ENCODE peak calls at places on chromosomes 1 and 21, in nine cellular contexts. I is hypothalamus; E is H4; O is H7; R is H9; T is Daoy; P is AG08396; W is stimulated activated CD4-positive, alpha-beta T cell treated with anti-CD3 and anti-CD28 coated beads, Interleukin-1b, Interleukin-23, amount 100 ng/mL, for 4 hours; F is kidney glomerular epithelial cell. C is an unnamed sample.

GRCh38 chr1:76782777-76783176 is 84.5 kb upstream of the ST6GALNAC5 start:
- DNase-seq in I (no peak), E (no peak), O (no peak), R (no peak), T (no peak), P (no peak), W (no peak), F (no peak), C (no peak)

GRCh38 chr1:41882068-41882477 is 36.6 kb downstream of the HIVEP3 start:
- DNase-seq in I (no peak), E (no peak), O (no peak), R (no peak), T (no peak), P (no peak), W (no peak), F (no peak), C (no peak)

GRCh38 chr1:213399695-213400094 is 348.7 kb downstream of the RPS6KC1 start:
- DNase-seq in I (no peak), E (no peak), O (no peak), R (no peak), T (no peak), P (no peak), W (no peak), F (no peak), C (no peak)

GRCh38 chr1:32249831-32250525 is 1.1 kb upstream of the LCK start:
- DNase-seq in I (no peak), E (no peak), O (peak), R (no peak), T (peak), P (no peak), W (peak), F (peak), C (no peak)

GRCh38 chr1:24872446-24872845 is 57.6 kb downstream of the RUNX3 start:
- DNase-seq in I (no peak), E (no peak), O (no peak), R (no peak), T (no peak), P (no peak), W (no peak), F (no peak), C (no peak)

GRCh38 chr1:183676515-183677189 is 23.5 kb upstream of the APOBEC4 start:
- DNase-seq in I (no peak), E (no peak), O (no peak), R (no peak), T (peak), P (peak), W (no peak), F (no peak), C (no peak)

GRCh38 chr1:113912594-113913311 is 7.6 kb downstream of the DCLRE1B start:
- DNase-seq in I (no peak), E (no peak), O (no peak), R (no peak), T (peak), P (peak), W (no peak), F (peak), C (no peak)

GRCh38 chr21:36320421-36321324 is 676 bp downstream of the MORC3 start:
- DNase-seq in I (no peak), E (peak), O (peak), R (peak), T (no peak), P (peak), W (no peak), F (peak), C (peak)

GRCh38 chr1:11355594-11356467 is 82.8 kb downstream of the UBIAD1 start:
- DNase-seq in I (peak), E (no peak), O (peak), R (peak), T (no peak), P (no peak), W (no peak), F (no peak), C (peak)

GRCh38 chr1:14897997-14898645 is 255.4 kb upstream of the TMEM51 start:
- DNase-seq in I (no peak), E (no peak), O (no peak), R (no peak), T (no peak), P (no peak), W (no peak), F (no peak), C (no peak)

GRCh38 chr1:59691261-59691660 is 123.5 kb upstream of the HOOK1 start:
- DNase-seq in I (no peak), E (no peak), O (no peak), R (no peak), T (no peak), P (no peak), W (no peak), F (no peak), C (no peak)

GRCh38 chr1:29800522-29800956 is 564.2 kb downstream of the PTPRU start:
- DNase-seq in I (no peak), E (no peak), O (no peak), R (no peak), T (no peak), P (peak), W (no peak), F (no peak), C (no peak)

GRCh38 chr1:19435851-19436465 is 49.4 kb downstream of the CAPZB start:
- DNase-seq in I (no peak), E (no peak), O (no peak), R (no peak), T (peak), P (no peak), W (no peak), F (peak), C (no peak)

GRCh38 chr1:217948741-217949140 is 317.6 kb downstream of the SPATA17 start:
- DNase-seq in I (no peak), E (no peak), O (no peak), R (no peak), T (no peak), P (no peak), W (no peak), F (no peak), C (no peak)

GRCh38 chr1:115411388-115412063 is 73.5 kb upstream of the NGF start:
- DNase-seq in I (no peak), E (peak), O (no peak), R (no peak), T (peak), P (no peak), W (no peak), F (peak), C (no peak)

GRCh38 chr1:25099343-25099951 is 132.9 kb downstream of the SYF2 start:
- DNase-seq in I (peak), E (no peak), O (no peak), R (no peak), T (no peak), P (no peak), W (no peak), F (no peak), C (no peak)

GRCh38 chr1:42922687-42923366 is 35.8 kb downstream of the SLC2A1 start:
- DNase-seq in I (no peak), E (peak), O (peak), R (peak), T (peak), P (peak), W (no peak), F (peak), C (peak)

GRCh38 chr1:19504796-19505693 is 19.7 kb upstream of the CAPZB start:
- DNase-seq in I (no peak), E (peak), O (no peak), R (no peak), T (peak), P (peak), W (no peak), F (peak), C (no peak)

GRCh38 chr1:214636436-214636835 is 33.4 kb downstream of the CENPF start:
- DNase-seq in I (no peak), E (no peak), O (no peak), R (no peak), T (no peak), P (no peak), W (no peak), F (no peak), C (no peak)

GRCh38 chr1:62964141-62964540 is 180.2 kb downstream of the ATG4C start:
- DNase-seq in I (no peak), E (no peak), O (no peak), R (no peak), T (no peak), P (no peak), W (no peak), F (no peak), C (no peak)

GRCh38 chr1:224114787-224115175 is 870 bp downstream of the FBXO28 start:
- DNase-seq in I (no peak), E (no peak), O (no peak), R (no peak), T (peak), P (no peak), W (no peak), F (no peak), C (no peak)

GRCh38 chr1:163161337-163161736 is 41.4 kb downstream of the RGS5 start:
- DNase-seq in I (no peak), E (no peak), O (no peak), R (no peak), T (no peak), P (no peak), W (no peak), F (no peak), C (no peak)

GRCh38 chr1:26853156-26853555 is 9.8 kb upstream of the SFN start:
- DNase-seq in I (peak), E (peak), O (peak), R (peak), T (peak), P (peak), W (peak), F (peak), C (peak)

GRCh38 chr1:228001738-228002535 is 4.9 kb upstream of the WNT3A start:
- DNase-seq in I (no peak), E (no peak), O (peak), R (no peak), T (no peak), P (no peak), W (no peak), F (no peak), C (no peak)

GRCh38 chr1:3890389-3891328 is 9.4 kb downstream of the C1orf174 start:
- DNase-seq in I (no peak), E (no peak), O (no peak), R (no peak), T (no peak), P (no peak), W (no peak), F (no peak), C (no peak)

GRCh38 chr1:196557797-196558196 is 50.4 kb downstream of the KCNT2 start:
- DNase-seq in I (no peak), E (no peak), O (no peak), R (no peak), T (no peak), P (no peak), W (no peak), F (no peak), C (no peak)

GRCh38 chr1:9890224-9890731 is 19.8 kb downstream of the CTNNBIP1 start:
- DNase-seq in I (no peak), E (peak), O (peak), R (no peak), T (peak), P (peak), W (no peak), F (peak), C (no peak)

GRCh38 chr1:157399984-157400382 is 152.3 kb downstream of the FCRL5 start:
- DNase-seq in I (no peak), E (no peak), O (no peak), R (no peak), T (no peak), P (no peak), W (no peak), F (no peak), C (no peak)

GRCh38 chr1:177170756-177171535 is at the start of gene BRINP2:
- DNase-seq in I (peak), E (peak), O (peak), R (peak), T (peak), P (peak), W (no peak), F (peak), C (peak)

C was measured in dorsolateral prefrontal cortex.